ENCODE peak calls at places on chromosomes 13 and 19, in eight cellular contexts. Y is Calu3, I is BJ, T is IMR-90, O is foreskin fibroblast, J is B cell, U is RWPE1, B is endodermal cell. G is an unnamed sample.

GRCh38 chr19:48518207-48518606 is 6.6 kb upstream of the LMTK3 start:
- DNase-seq in U (no peak), T (no peak), J (no peak), I (no peak), Y (no peak), O (no peak), B (no peak), G (no peak)

GRCh38 chr13:106479849-106480400 is 55.5 kb downstream of the EFNB2 start:
- DNase-seq in Y (no peak), J (no peak), T (no peak), B (no peak), I (no peak), O (no peak), U (no peak), G (no peak)

GRCh38 chr13:100298116-100298681 is 209.3 kb downstream of the PCCA start:
- DNase-seq in B (no peak), T (no peak), O (no peak), U (no peak), Y (no peak), I (no peak), J (no peak), G (no peak)

GRCh38 chr19:2578911-2579677 is 103.2 kb downstream of the GADD45B start:
- DNase-seq in J (peak), T (peak), O (peak), Y (peak), B (peak), U (peak), I (peak), G (peak)

GRCh38 chr13:62626771-62627170 is 1211.1 kb upstream of the PCDH20 start:
- DNase-seq in I (no peak), B (peak), Y (no peak), U (no peak), O (no peak), J (no peak), T (no peak), G (peak)

GRCh38 chr13:29077051-29077813 is 257.1 kb downstream of the MTUS2 start:
- DNase-seq in Y (no peak), O (no peak), T (no peak), I (no peak), B (no peak), J (no peak), U (no peak), G (no peak)

GRCh38 chr19:35569281-35569781 is 5.9 kb upstream of the ATP4A start:
- DNase-seq in T (no peak), Y (no peak), B (no peak), I (no peak), U (no peak), J (peak), O (no peak), G (no peak)

GRCh38 chr13:94956407-94957110 is 244.2 kb upstream of the SOX21 start:
- DNase-seq in U (no peak), I (no peak), B (no peak), Y (no peak), T (no peak), O (no peak), J (no peak), G (no peak)

GRCh38 chr19:15589760-15590451 is 25.1 kb upstream of the CYP4F8 start:
- DNase-seq in Y (no peak), J (no peak), B (no peak), O (no peak), I (no peak), T (no peak), U (no peak), G (no peak)

GRCh38 chr13:31431722-31432137 is 232.0 kb downstream of the B3GLCT start:
- DNase-seq in U (peak), I (no peak), B (peak), T (peak), O (peak), J (peak), Y (peak), G (peak)

GRCh38 chr19:13588953-13589833 is 82.9 kb upstream of the CACNA1A start:
- DNase-seq in T (peak), B (peak), U (peak), Y (peak), J (peak), O (peak), I (no peak), G (peak)

GRCh38 chr13:113179374-113180230 is 21.2 kb downstream of the PROZ start:
- DNase-seq in O (no peak), B (peak), U (no peak), Y (no peak), T (peak), I (no peak), J (no peak), G (no peak)

GRCh38 chr19:29248332-29248844 is 35.4 kb upstream of the UQCRFS1 start:
- DNase-seq in T (no peak), J (no peak), U (no peak), B (no peak), I (no peak), Y (no peak), O (no peak), G (no peak)

GRCh38 chr19:50558039-50558438 is 10.2 kb downstream of the LRRC4B start:
- DNase-seq in O (no peak), I (no peak), U (no peak), B (no peak), Y (no peak), T (no peak), J (no peak), G (no peak)
- TF ChIP-seq CTCF in O (no peak), I (no peak), U (no peak), B (no peak), Y (no peak), T (no peak), J (no peak), G (no peak)

GRCh38 chr13:49495783-49496762 is at the start of gene PHF11:
- DNase-seq in J (peak), B (peak), T (peak), Y (peak), I (peak), O (peak), U (peak), G (peak)
- TF ChIP-seq CTCF in J (no peak), B (peak), T (no peak), Y (peak), I (peak), O (no peak), U (peak), G (no peak)

GRCh38 chr13:20297181-20297580 is 65.1 kb upstream of the GJB6 start:
- DNase-seq in I (no peak), U (peak), T (no peak), O (no peak), B (no peak), J (no peak), Y (no peak), G (no peak)

GRCh38 chr13:20291037-20291436 is 58.9 kb upstream of the GJB6 start:
- DNase-seq in O (no peak), T (no peak), Y (no peak), J (no peak), U (no peak), I (no peak), B (no peak), G (no peak)

GRCh38 chr13:20291675-20292074 is 59.6 kb upstream of the GJB6 start:
- DNase-seq in T (no peak), B (no peak), O (no peak), J (no peak), U (no peak), Y (no peak), I (no peak), G (no peak)

GRCh38 chr13:20295956-20296355 is 63.8 kb upstream of the GJB6 start:
- DNase-seq in J (no peak), I (no peak), B (no peak), T (no peak), O (no peak), U (no peak), Y (no peak), G (no peak)

DNA sequence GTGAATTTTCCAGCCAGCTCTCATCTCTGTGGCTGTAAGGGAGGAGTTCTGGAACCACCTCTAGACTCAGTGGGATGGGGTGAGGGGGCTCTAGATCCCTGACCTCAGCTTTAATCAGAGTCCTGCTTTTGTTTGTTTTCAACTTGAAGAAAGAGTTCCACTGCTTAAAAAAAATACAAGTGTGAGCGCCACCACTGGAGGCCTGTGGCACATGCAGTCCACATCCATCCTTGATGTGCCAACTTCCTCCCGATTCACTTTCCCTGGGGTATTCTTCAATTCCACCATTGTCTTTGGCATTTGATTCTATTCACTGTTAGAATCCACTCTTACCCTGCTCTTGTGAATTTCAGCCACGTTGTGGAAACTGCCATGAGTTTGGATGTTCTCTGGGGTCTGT is 62.4 kb upstream of the GJB6 start:
- DNase-seq in J (no peak), Y (no peak), U (no peak), I (no peak), T (no peak), B (peak), O (no peak), G (no peak)
- TF ChIP-seq CTCF in J (no peak), Y (no peak), U (no peak), I (no peak), T (no peak), B (peak), O (no peak), G (no peak)

GRCh38 chr13:80101040-80101439 is 239.9 kb downstream of the SPRY2 start:
- DNase-seq in O (no peak), U (no peak), J (no peak), I (no peak), B (no peak), Y (no peak), T (no peak), G (no peak)
- TF ChIP-seq CTCF in O (no peak), U (no peak), J (no peak), I (no peak), B (no peak), Y (no peak), T (no peak), G (no peak)

DNA sequence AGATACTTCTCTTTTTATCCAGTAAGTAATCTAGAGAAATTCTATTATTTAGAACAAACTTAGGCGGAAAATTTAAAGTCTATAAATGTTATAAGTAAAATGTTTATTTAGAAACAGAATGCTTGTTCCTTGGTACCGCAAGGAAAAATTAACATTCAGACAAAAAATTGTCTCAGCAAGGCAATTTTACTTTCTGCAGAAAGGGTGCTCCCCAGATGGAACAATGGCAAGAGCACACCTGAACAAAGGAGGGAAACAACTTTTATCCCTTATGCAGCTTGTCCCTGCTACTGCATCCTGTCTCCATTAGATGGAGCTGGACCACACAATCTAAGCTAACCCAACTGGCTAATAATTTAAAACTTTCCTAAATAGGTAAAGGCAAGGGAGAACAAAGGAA is 6.5 kb upstream of the ZNF708 start:
- DNase-seq in J (no peak), T (no peak), O (no peak), B (no peak), U (no peak), Y (no peak), I (no peak), G (no peak)
- TF ChIP-seq CTCF in J (no peak), T (no peak), O (no peak), B (no peak), U (no peak), Y (no peak), I (no peak), G (no peak)